ENCODE peak calls at places on chromosome 5, in ten cellular contexts. V is A549, U is uterus, X is IMR-90, P is esophagus squamous epithelium, B is tibial artery, I is nephron progenitor cell, F is upper lobe of right lung, M is epithelial cell of esophagus, Q is HFFc6. D is an unnamed sample.

GRCh38 chr5:54753034-54753433 is 232.4 kb downstream of the ESM1 start:
- DNase-seq in F (no peak), Q (peak), B (no peak), I (no peak), M (peak), P (no peak), U (no peak), X (peak), V (no peak), D (no peak)

GRCh38 chr5:80867233-80867632 is 92.9 kb upstream of the RASGRF2 start:
- DNase-seq in F (no peak), Q (no peak), M (peak), V (no peak), X (peak), U (no peak), P (no peak), I (no peak), B (no peak), D (no peak)

GRCh38 chr5:10600629-10601245 is 36.9 kb downstream of the ANKRD33B start:
- DNase-seq in B (no peak), U (no peak), M (peak), V (no peak), X (no peak), P (no peak), F (no peak), I (no peak), Q (no peak), D (no peak)

GRCh38 chr5:124744170-124744911 is 2.1 kb downstream of the ZNF608 start:
- DNase-seq in I (peak), Q (no peak), V (no peak), P (no peak), B (peak), X (peak), U (peak), F (peak), M (peak), D (no peak)

GRCh38 chr5:17189381-17190036 is 27.9 kb upstream of the BASP1 start:
- DNase-seq in Q (peak), F (peak), P (no peak), V (peak), M (peak), B (peak), X (peak), I (peak), U (peak), D (peak)

GRCh38 chr5:80125962-80126480 is 90.9 kb downstream of the THBS4 start:
- DNase-seq in Q (peak), U (no peak), B (no peak), F (no peak), I (no peak), X (peak), P (no peak), M (peak), V (no peak), D (no peak)

GRCh38 chr5:143524338-143524929 is 120.9 kb upstream of the NR3C1 start:
- DNase-seq in I (no peak), B (no peak), V (no peak), F (no peak), Q (no peak), P (no peak), M (no peak), X (peak), U (no peak), D (no peak)

GRCh38 chr5:126335871-126336270 is 87.3 kb upstream of the GRAMD2B start:
- DNase-seq in V (no peak), P (no peak), Q (no peak), B (no peak), M (no peak), F (no peak), I (no peak), U (no peak), X (peak), D (no peak)

GRCh38 chr5:179271301-179271650 is 74.0 kb downstream of the ADAMTS2 start:
- DNase-seq in B (peak), M (no peak), Q (no peak), X (no peak), F (no peak), I (no peak), U (no peak), P (no peak), V (no peak), D (peak)

GRCh38 chr5:40399349-40399748 is 280.4 kb upstream of the PTGER4 start:
- DNase-seq in X (peak), P (no peak), M (peak), V (no peak), U (no peak), F (no peak), Q (peak), B (no peak), I (no peak), D (no peak)

GRCh38 chr5:151721087-151721646 is 34.5 kb upstream of the SPARC start:
- DNase-seq in M (no peak), P (no peak), U (no peak), F (no peak), Q (no peak), X (peak), V (no peak), B (no peak), I (no peak), D (no peak)

GRCh38 chr5:10324519-10325370 is 17.0 kb upstream of the CMBL start:
- DNase-seq in U (no peak), V (no peak), P (no peak), X (no peak), B (no peak), F (no peak), M (peak), Q (no peak), I (no peak), D (no peak)

GRCh38 chr5:138573949-138574670 is 1.1 kb downstream of the HSPA9 start:
- DNase-seq in I (no peak), B (no peak), F (no peak), X (peak), Q (peak), V (no peak), M (peak), U (no peak), P (no peak), D (no peak)

GRCh38 chr5:142602720-142603245 is 83.1 kb downstream of the FGF1 start:
- DNase-seq in I (no peak), Q (no peak), P (no peak), M (peak), B (no peak), U (no peak), V (no peak), F (no peak), X (peak), D (no peak)

GRCh38 chr5:62812653-62813329 is 234.2 kb downstream of the LRRC70 start:
- DNase-seq in Q (no peak), P (no peak), V (no peak), M (no peak), F (no peak), I (no peak), U (no peak), B (no peak), X (no peak), D (no peak)

GRCh38 chr5:175517824-175518450 is 39.6 kb downstream of the SFXN1 start:
- DNase-seq in X (peak), I (no peak), U (no peak), P (no peak), Q (peak), V (no peak), B (no peak), M (peak), F (no peak), D (no peak)

GRCh38 chr5:55360190-55360589 is 52.4 kb downstream of the MTREX start:
- DNase-seq in F (no peak), M (peak), X (peak), V (no peak), Q (peak), U (no peak), I (no peak), B (no peak), P (no peak), D (no peak)

GRCh38 chr5:170632985-170633234 is 129.1 kb downstream of the KCNIP1 start:
- DNase-seq in M (peak), Q (no peak), X (no peak), F (peak), U (peak), I (peak), P (no peak), V (no peak), B (peak), D (peak)

GRCh38 chr5:89893546-89893945 is 516.0 kb downstream of the CETN3 start:
- DNase-seq in V (no peak), I (no peak), M (no peak), U (no peak), F (no peak), P (no peak), B (no peak), Q (no peak), X (no peak), D (no peak)

GRCh38 chr5:109945097-109945678 is 255.5 kb downstream of the MAN2A1 start:
- DNase-seq in F (no peak), I (no peak), M (no peak), Q (no peak), U (no peak), V (no peak), P (no peak), X (no peak), B (no peak), D (no peak)

GRCh38 chr5:93924628-93925027 is 183.2 kb upstream of the POU5F2 start:
- DNase-seq in F (no peak), U (no peak), I (no peak), M (peak), V (no peak), B (no peak), X (peak), P (no peak), Q (no peak), D (no peak)

GRCh38 chr5:17248999-17249634 is 31.7 kb downstream of the BASP1 start:
- DNase-seq in P (no peak), X (peak), M (peak), V (peak), B (peak), F (no peak), U (peak), I (no peak), Q (peak), D (no peak)

GRCh38 chr5:134547579-134547978 is 22.1 kb downstream of the JADE2 start:
- DNase-seq in F (no peak), U (peak), V (no peak), P (no peak), I (no peak), X (peak), M (peak), Q (peak), B (peak), D (no peak)

GRCh38 chr5:54329731-54330709 is 19.6 kb upstream of the ARL15 start:
- DNase-seq in M (peak), F (no peak), P (no peak), V (no peak), U (no peak), Q (peak), X (peak), B (no peak), I (no peak), D (no peak)

GRCh38 chr5:132561601-132562000 is 4.8 kb downstream of the RAD50 start:
- DNase-seq in Q (no peak), F (no peak), B (no peak), U (no peak), M (no peak), X (peak), P (no peak), I (no peak), V (no peak), D (no peak)

GRCh38 chr5:152688561-152689274 is 283.6 kb upstream of the NMUR2 start:
- DNase-seq in Q (peak), P (no peak), F (no peak), X (peak), B (no peak), M (peak), V (peak), I (no peak), U (peak), D (no peak)

GRCh38 chr5:88745093-88745696 is 137.8 kb downstream of the MEF2C start:
- DNase-seq in P (no peak), U (no peak), V (no peak), I (no peak), B (no peak), M (no peak), X (no peak), Q (no peak), F (no peak), D (no peak)

DNA sequence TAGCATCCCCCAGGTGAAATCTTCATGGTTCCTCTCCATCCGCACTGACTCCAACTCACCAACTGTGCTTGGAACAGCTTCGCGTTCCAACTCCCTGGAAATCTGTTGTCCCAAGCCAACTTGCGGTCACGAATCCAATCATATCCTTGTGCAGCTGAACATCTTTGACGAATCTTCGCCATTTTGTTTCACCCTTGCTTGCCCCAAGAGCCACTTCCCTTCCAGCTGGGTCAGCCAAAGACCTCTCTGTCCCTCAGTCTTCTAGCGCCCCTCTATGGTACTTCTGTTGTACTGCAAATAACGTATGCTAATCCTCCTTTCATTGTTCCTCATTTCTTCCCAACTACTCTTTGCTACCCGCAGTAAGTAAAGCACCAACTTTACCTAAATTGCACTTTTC is 61.0 kb upstream of the TARS1 start:
- DNase-seq in Q (no peak), B (no peak), F (no peak), V (no peak), I (peak), U (no peak), X (peak), M (peak), P (no peak), D (no peak)
- TF ChIP-seq CTCF in Q (peak), B (no peak), F (peak), V (peak), I (peak), U (peak), X (peak), M (peak), P (no peak), D (peak)

GRCh38 chr5:100901851-100902341 is 1.2 kb downstream of the ST8SIA4 start:
- DNase-seq in P (peak), M (peak), X (no peak), U (peak), B (peak), V (no peak), I (no peak), F (no peak), Q (no peak), D (no peak)
- TF ChIP-seq CTCF in P (no peak), M (no peak), X (no peak), U (no peak), B (no peak), V (no peak), I (no peak), F (no peak), Q (no peak), D (no peak)

GRCh38 chr5:150562832-150563231 is 54.9 kb downstream of the NDST1 start:
- DNase-seq in Q (peak), U (peak), M (peak), X (peak), V (peak), P (no peak), B (no peak), F (no peak), I (peak), D (no peak)
- TF ChIP-seq CTCF in Q (peak), U (peak), M (peak), X (peak), V (peak), P (no peak), B (peak), F (peak), I (peak), D (peak)

DNA sequence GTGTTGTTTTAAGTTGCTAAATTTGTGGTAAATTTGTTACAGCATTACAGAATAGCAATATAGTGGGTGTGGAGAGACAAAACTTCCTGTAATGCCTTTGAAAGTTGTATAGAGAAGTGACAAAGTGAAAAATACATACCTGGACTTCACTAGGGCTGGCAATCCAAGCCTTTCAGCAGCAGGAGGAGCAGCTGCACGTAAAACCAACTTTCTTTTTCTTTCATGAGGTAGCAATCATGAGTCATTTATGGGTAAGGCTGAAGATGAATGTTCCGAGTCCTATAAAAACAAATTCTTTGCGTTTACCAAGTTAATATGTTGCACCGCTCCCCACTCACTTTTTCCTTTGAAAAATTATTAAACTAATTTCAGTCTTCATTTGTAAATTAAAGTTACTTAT is 1138.2 kb downstream of the TAF11L14 start:
- DNase-seq in F (no peak), P (no peak), B (no peak), M (peak), I (no peak), V (peak), Q (no peak), X (no peak), U (no peak), D (no peak)
- TF ChIP-seq CTCF in F (no peak), P (no peak), B (no peak), M (peak), I (no peak), V (peak), Q (no peak), X (no peak), U (no peak), D (no peak)

GRCh38 chr5:1860949-1861348 is 21.8 kb downstream of the IRX4 start:
- DNase-seq in U (no peak), P (no peak), Q (no peak), B (no peak), F (no peak), X (no peak), V (no peak), I (no peak), M (no peak), D (no peak)
- TF ChIP-seq CTCF in U (no peak), P (no peak), Q (no peak), B (no peak), F (no peak), X (no peak), V (no peak), I (no peak), M (no peak), D (no peak)